ENCODE peak calls at places on chromosomes 12 and 14, in eight cellular contexts. K is uterus, B is cardiac fibroblast, G is AG09309, N is activated T-helper 1 cell treated with Interleukin-2 at 50 U/mL for 16 hours, P is NCI-H1092 treated with DMSO at 0.1 percent for 48 hours, W is IMR-90, X is GM23338. Q is an unnamed sample.

GRCh38 chr14:33704486-33704885 is 246.4 kb downstream of the EGLN3 start:
- DNase-seq in K (no peak), B (no peak), G (no peak), N (no peak), P (no peak), W (no peak), X (no peak), Q (no peak)

GRCh38 chr14:69845787-69846186 is 33.4 kb upstream of the SMOC1 start:
- DNase-seq in K (no peak), B (no peak), G (no peak), N (no peak), P (no peak), W (peak; percentile 4), X (no peak), Q (no peak)

GRCh38 chr14:76011959-76012802 is 26.6 kb downstream of the IFT43 start:
- DNase-seq in K (peak; percentile 42), B (peak; percentile 47), G (no peak), N (no peak), P (no peak), W (peak; percentile 87), X (peak; percentile 42), Q (no peak)

GRCh38 chr12:88185988-88186387 is 43.9 kb downstream of the TMTC3 start:
- DNase-seq in K (no peak), B (peak; percentile 46), G (peak; percentile 34), N (no peak), P (no peak), W (peak; percentile 83), X (no peak), Q (no peak)

GRCh38 chr14:87102979-87103378 is 890.0 kb downstream of the GALC start:
- DNase-seq in K (no peak), B (no peak), G (no peak), N (no peak), P (no peak), W (peak; percentile 11), X (no peak), Q (no peak)

GRCh38 chr12:57156701-57157403 is 9.4 kb upstream of the LRP1-AS start:
- DNase-seq in K (no peak), B (no peak), G (no peak), N (no peak), P (no peak), W (no peak), X (no peak), Q (no peak)

GRCh38 chr14:105439710-105440553 is 20.3 kb downstream of the MTA1 start:
- DNase-seq in K (no peak), B (peak; percentile 6), G (no peak), N (no peak), P (peak; percentile 6), W (no peak), X (no peak), Q (peak; percentile 86)

GRCh38 chr12:56988207-56988739 is 18.1 kb downstream of the ZBTB39 start:
- DNase-seq in K (no peak), B (peak; percentile 50), G (no peak), N (no peak), P (no peak), W (no peak), X (peak; percentile 57), Q (no peak)

GRCh38 chr12:113932411-113933196 is 33.5 kb downstream of the RBM19 start:
- DNase-seq in K (peak; percentile 44), B (peak; percentile 72), G (no peak), N (no peak), P (no peak), W (peak; percentile 2), X (peak; percentile 16), Q (no peak)

GRCh38 chr14:100065161-100065871 is at the start of gene EVL:
- DNase-seq in K (no peak), B (no peak), G (no peak), N (peak; percentile 68), P (no peak), W (no peak), X (no peak), Q (no peak)

GRCh38 chr12:88472775-88473174 is 107.5 kb downstream of the KITLG start:
- DNase-seq in K (no peak), B (no peak), G (no peak), N (no peak), P (no peak), W (peak; percentile 82), X (no peak), Q (no peak)

GRCh38 chr12:113368331-113368730 is 9.9 kb downstream of the PLBD2 start:
- DNase-seq in K (no peak), B (no peak), G (no peak), N (no peak), P (no peak), W (no peak), X (no peak), Q (no peak)

GRCh38 chr12:3453947-3454675 is 36.9 kb upstream of the PRMT8 start:
- DNase-seq in K (no peak), B (peak; percentile 16), G (peak; percentile 31), N (no peak), P (no peak), W (peak; percentile 46), X (peak; percentile 29), Q (no peak)

GRCh38 chr14:76768201-76768656 is 7.0 kb downstream of the VASH1 start:
- DNase-seq in K (no peak), B (peak; percentile 54), G (no peak), N (peak; percentile 63), P (no peak), W (no peak), X (peak; percentile 84), Q (no peak)

GRCh38 chr14:82075566-82075965 is 541.9 kb upstream of the SEL1L start:
- DNase-seq in K (no peak), B (no peak), G (no peak), N (no peak), P (no peak), W (no peak), X (peak; percentile 87), Q (no peak)

GRCh38 chr14:104841730-104842129 is 23.3 kb upstream of the CEP170B start:
- DNase-seq in K (no peak), B (no peak), G (no peak), N (no peak), P (no peak), W (no peak), X (no peak), Q (no peak)

GRCh38 chr12:32609966-32610365 is 69.1 kb upstream of the DNM1L start:
- DNase-seq in K (no peak), B (no peak), G (no peak), N (no peak), P (no peak), W (no peak), X (no peak), Q (no peak)

GRCh38 chr14:93619176-93619793 is 169.0 kb downstream of the PRIMA1 start:
- DNase-seq in K (no peak), B (peak; percentile 58), G (peak; percentile 10), N (no peak), P (peak; percentile 26), W (peak; percentile 50), X (peak; percentile 78), Q (peak; percentile 7)

GRCh38 chr12:105451798-105452197 is 121.3 kb downstream of the C12orf75 start:
- DNase-seq in K (no peak), B (no peak), G (no peak), N (no peak), P (no peak), W (no peak), X (no peak), Q (no peak)

GRCh38 chr14:60724080-60724618 is at the start of gene SIX4:
- DNase-seq in K (peak; percentile 68), B (peak; percentile 78), G (peak; percentile 53), N (no peak), P (peak; percentile 96), W (peak; percentile 92), X (peak; percentile 94), Q (peak; percentile 89)

GRCh38 chr12:59080101-59080500 is 159.8 kb upstream of the LRIG3 start:
- DNase-seq in K (no peak), B (no peak), G (no peak), N (no peak), P (no peak), W (no peak), X (no peak), Q (no peak)

GRCh38 chr12:10497602-10498001 is 8.1 kb upstream of the EIF2S3B start:
- DNase-seq in K (no peak), B (peak; percentile 1), G (no peak), N (no peak), P (no peak), W (no peak), X (no peak), Q (no peak)

GRCh38 chr12:52202361-52203078 is 10.7 kb upstream of the KRT80 start:
- DNase-seq in K (no peak), B (peak; percentile 63), G (no peak), N (no peak), P (peak; percentile 49), W (peak; percentile 16), X (peak; percentile 44), Q (no peak)

GRCh38 chr12:54370218-54370730 is 6.0 kb upstream of the GPR84 start:
- DNase-seq in K (peak; percentile 80), B (peak; percentile 94), G (peak; percentile 48), N (no peak), P (no peak), W (peak; percentile 77), X (peak; percentile 93), Q (peak; percentile 38)

GRCh38 chr12:19957578-19957977 is 410.8 kb upstream of the PDE3A start:
- DNase-seq in K (no peak), B (no peak), G (no peak), N (no peak), P (no peak), W (no peak), X (no peak), Q (no peak)

GRCh38 chr12:43104524-43104923 is 447.5 kb downstream of the ADAMTS20 start:
- DNase-seq in K (no peak), B (peak; percentile 59), G (peak; percentile 52), N (no peak), P (no peak), W (peak; percentile 64), X (no peak), Q (no peak)

GRCh38 chr14:90381999-90382451 is 14.8 kb upstream of the CALM1 start:
- DNase-seq in K (peak; percentile 48), B (peak; percentile 26), G (no peak), N (no peak), P (peak; percentile 87), W (no peak), X (peak; percentile 75), Q (no peak)